ENCODE peak calls at places on chromosomes 1 and 21, in six cellular contexts. N is activated T-helper 1 cell treated with anti-CD3 and anti-CD28 coated beads, Interleukin-12 subunit alpha, Interleukin-12 subunit beta, Interleukin-2, Interleukin-4 antibody, amounts not matched to agents 30 ng/mL and 10 ng/mL and 1 ng/mL, durations not matched to agents 14 hours and 24 hours and 36 hours; U is LoVo; M is AG09309; B is T-helper 9 cell; T is CD8-positive, alpha-beta T cell. E is an unnamed sample.

GRCh38 chr1:157785241-157785640 is 8.3 kb upstream of the FCRL2 start:
- DNase-seq in N (no peak), U (no peak), M (no peak), B (no peak), T (no peak), E (no peak)

GRCh38 chr1:47837866-47838561 is 159.2 kb downstream of the TRABD2B start:
- DNase-seq in N (no peak), U (no peak), M (no peak), B (no peak), T (no peak), E (no peak)

GRCh38 chr1:113048064-113048463 is 24.9 kb upstream of the LRIG2 start:
- DNase-seq in N (no peak), U (no peak), M (no peak), B (no peak), T (no peak), E (no peak)

GRCh38 chr21:45822002-45822397 is 159.6 kb upstream of the COL6A1 start:
- DNase-seq in N (no peak), U (no peak), M (no peak), B (no peak), T (no peak), E (no peak)

GRCh38 chr1:192401832-192402231 is 85.0 kb downstream of the RGS21 start:
- DNase-seq in N (no peak), U (no peak), M (no peak), B (no peak), T (no peak), E (no peak)

GRCh38 chr1:53620620-53620957 is 118.4 kb downstream of the GLIS1 start:
- DNase-seq in N (no peak), U (no peak), M (no peak), B (no peak), T (no peak), E (no peak)

GRCh38 chr1:98210064-98210463 is 289.2 kb upstream of the DPYD start:
- DNase-seq in N (no peak), U (peak; percentile 51), M (peak; percentile 88), B (no peak), T (no peak), E (peak; percentile 18)

GRCh38 chr1:245116131-245116530 is 38.7 kb upstream of the KIF26B start:
- DNase-seq in N (no peak), U (no peak), M (no peak), B (no peak), T (no peak), E (no peak)

GRCh38 chr1:168178638-168179410 is at the start of gene TIPRL:
- DNase-seq in N (peak; percentile 95), U (peak; percentile 95), M (peak; percentile 95), B (peak; percentile 91), T (peak; percentile 93), E (peak; percentile 95)

GRCh38 chr1:162310337-162310736 is 66.3 kb downstream of the SPATA46 start:
- DNase-seq in N (no peak), U (no peak), M (no peak), B (no peak), T (no peak), E (no peak)

GRCh38 chr1:46817814-46818213 is 19.0 kb downstream of the CYP4B1 start:
- DNase-seq in N (no peak), U (no peak), M (no peak), B (no peak), T (no peak), E (no peak)

GRCh38 chr1:27807385-27807784 is 23.2 kb upstream of the PPP1R8 start:
- DNase-seq in N (no peak), U (no peak), M (no peak), B (no peak), T (no peak), E (no peak)

GRCh38 chr1:25030674-25031589 is 100.9 kb upstream of the RUNX3 start:
- DNase-seq in N (peak; percentile 80), U (no peak), M (no peak), B (peak; percentile 59), T (peak; percentile 81), E (peak; percentile 11)

GRCh38 chr1:231393668-231394067 is 28.4 kb downstream of the EGLN1 start:
- DNase-seq in N (no peak), U (no peak), M (no peak), B (no peak), T (no peak), E (no peak)

GRCh38 chr1:110390096-110390495 is 730 bp downstream of the SLC16A4 start:
- DNase-seq in N (no peak), U (no peak), M (no peak), B (no peak), T (no peak), E (peak; percentile 54)

GRCh38 chr1:230836801-230837200 is 31.5 kb downstream of the C1orf198 start:
- DNase-seq in N (no peak), U (no peak), M (no peak), B (no peak), T (no peak), E (no peak)

GRCh38 chr21:39336457-39337008 is 12.4 kb downstream of the HMGN1 start:
- DNase-seq in N (no peak), U (no peak), M (no peak), B (no peak), T (no peak), E (no peak)

GRCh38 chr21:33362044-33362555 is 37.3 kb downstream of the IFNAR1 start:
- DNase-seq in N (peak; percentile 55), U (no peak), M (no peak), B (peak; percentile 63), T (peak; percentile 77), E (no peak)

GRCh38 chr1:41689596-41689995 is 205.1 kb upstream of the EDN2 start:
- DNase-seq in N (no peak), U (no peak), M (no peak), B (no peak), T (no peak), E (no peak)

GRCh38 chr1:29633271-29633615 is 396.9 kb downstream of the PTPRU start:
- DNase-seq in N (no peak), U (no peak), M (no peak), B (no peak), T (no peak), E (no peak)

GRCh38 chr1:58785424-58786058 is 1.7 kb upstream of the JUN start:
- DNase-seq in N (peak; percentile 20), U (peak; percentile 20), M (no peak), B (peak; percentile 28), T (peak; percentile 56), E (peak; percentile 81)

GRCh38 chr1:93304716-93305138 is 41.0 kb upstream of the DR1 start:
- DNase-seq in N (peak; percentile 25), U (peak; percentile 62), M (peak; percentile 31), B (peak; percentile 11), T (peak; percentile 35), E (peak; percentile 62)

GRCh38 chr1:221137668-221138067 is 258.4 kb downstream of the HLX start:
- DNase-seq in N (no peak), U (no peak), M (no peak), B (no peak), T (no peak), E (no peak)

GRCh38 chr21:45015469-45015860 is 58.9 kb upstream of the ADARB1 start:
- DNase-seq in N (no peak), U (no peak), M (no peak), B (no peak), T (no peak), E (no peak)

GRCh38 chr1:22673486-22674409 is 20.7 kb downstream of the C1QB start:
- DNase-seq in N (no peak), U (peak; percentile 63), M (peak; percentile 28), B (no peak), T (no peak), E (no peak)

GRCh38 chr21:17441370-17441769 is 71.5 kb upstream of the CXADR start:
- DNase-seq in N (no peak), U (peak; percentile 41), M (no peak), B (no peak), T (no peak), E (peak; percentile 90)

GRCh38 chr1:200738733-200739498 is at the start of gene CAMSAP2:
- DNase-seq in N (peak; percentile 52), U (peak; percentile 86), M (peak; percentile 46), B (peak; percentile 58), T (peak; percentile 40), E (peak; percentile 70)

GRCh38 chr21:36179145-36179544 is 22.5 kb downstream of the DOP1B start:
- DNase-seq in N (no peak), U (no peak), M (no peak), B (no peak), T (no peak), E (no peak)

GRCh38 chr1:186498695-186499389 is 37.9 kb upstream of the PDC start:
- DNase-seq in N (no peak), U (peak; percentile 45), M (no peak), B (no peak), T (no peak), E (no peak)

E was measured in PC-9.